ENCODE peak calls at places on chromosomes 6 and 20, in six cellular contexts. L is cardiac fibroblast; Z is A549; A is left ventricle myocardium inferior; P is lower lobe of right lung; S is CD4-positive, alpha-beta T cell. I is an unnamed sample.
A peak's percentile ranks its signal among the peaks of the same experiment; 100 is the strongest.

GRCh38 chr20:32483351-32484220 is 101.5 kb downstream of the NOL4L start:
- DNase-seq in L (peak; percentile 73), Z (peak; percentile 84), A (peak; percentile 60), P (peak; percentile 80), S (peak; percentile 52), I (peak; percentile 91)

GRCh38 chr6:16130932-16131387 is 2.1 kb downstream of the MYLIP start:
- DNase-seq in L (peak; percentile 78), Z (peak; percentile 67), A (no peak), P (no peak), S (peak; percentile 23), I (no peak)

GRCh38 chr20:37378785-37379598 is 33.1 kb downstream of the SRC start:
- DNase-seq in L (peak; percentile 62), Z (peak; percentile 95), A (no peak), P (peak; percentile 52), S (no peak), I (peak; percentile 53)

GRCh38 chr6:72969666-72970065 is 255.6 kb downstream of the KHDC1L start:
- DNase-seq in L (no peak), Z (no peak), A (no peak), P (no peak), S (no peak), I (no peak)

GRCh38 chr6:7138921-7139358 is 31.2 kb downstream of the RREB1 start:
- DNase-seq in L (no peak), Z (peak; percentile 66), A (no peak), P (peak; percentile 65), S (peak; percentile 15), I (no peak)

GRCh38 chr6:161128230-161128629 is 136.7 kb downstream of the MAP3K4 start:
- DNase-seq in L (no peak), Z (no peak), A (no peak), P (no peak), S (no peak), I (no peak)

GRCh38 chr6:20826378-20826777 is 292.1 kb downstream of the CDKAL1 start:
- DNase-seq in L (peak; percentile 71), Z (no peak), A (no peak), P (no peak), S (no peak), I (no peak)

GRCh38 chr6:22409487-22409886 is 112.7 kb upstream of the PRL start:
- DNase-seq in L (no peak), Z (no peak), A (no peak), P (no peak), S (no peak), I (no peak)

GRCh38 chr20:5973172-5973571 is 22.7 kb downstream of the MCM8 start:
- DNase-seq in L (peak; percentile 89), Z (peak; percentile 93), A (no peak), P (no peak), S (no peak), I (no peak)

GRCh38 chr6:101762851-101763250 is 369.3 kb downstream of the GRIK2 start:
- DNase-seq in L (peak; percentile 25), Z (no peak), A (no peak), P (no peak), S (no peak), I (no peak)

GRCh38 chr6:5772634-5773230 is 234.0 kb downstream of the NRN1 start:
- DNase-seq in L (no peak), Z (peak; percentile 15), A (no peak), P (no peak), S (no peak), I (no peak)

GRCh38 chr6:18495236-18495635 is 108.1 kb downstream of the RNF144B start:
- DNase-seq in L (no peak), Z (no peak), A (no peak), P (no peak), S (no peak), I (no peak)

GRCh38 chr20:4156411-4156810 is 141.1 kb upstream of the RNF24 start:
- DNase-seq in L (no peak), Z (no peak), A (no peak), P (peak; percentile 16), S (no peak), I (peak; percentile 44)

GRCh38 chr20:49938173-49939163 is 2.3 kb downstream of the RNF114 start:
- DNase-seq in L (peak; percentile 72), Z (no peak), A (peak; percentile 69), P (no peak), S (no peak), I (peak; percentile 32)

GRCh38 chr6:42260972-42261371 is 43.3 kb upstream of the MRPS10 start:
- DNase-seq in L (peak; percentile 25), Z (no peak), A (no peak), P (no peak), S (no peak), I (no peak)

GRCh38 chr6:38579010-38579628 is 60.6 kb downstream of the BTBD9 start:
- DNase-seq in L (peak; percentile 25), Z (no peak), A (no peak), P (no peak), S (no peak), I (no peak)

GRCh38 chr6:41416165-41416837 is 80.9 kb downstream of the NCR2 start:
- DNase-seq in L (no peak), Z (no peak), A (no peak), P (no peak), S (no peak), I (no peak)

GRCh38 chr20:51488331-51488730 is 54.2 kb downstream of the NFATC2 start:
- DNase-seq in L (peak; percentile 70), Z (no peak), A (no peak), P (no peak), S (no peak), I (no peak)

GRCh38 chr20:39660251-39660650 is 698.1 kb downstream of the DHX35 start:
- DNase-seq in L (peak; percentile 65), Z (no peak), A (no peak), P (no peak), S (no peak), I (no peak)

GRCh38 chr20:37564388-37565133 is 36.9 kb upstream of the BLCAP start:
- DNase-seq in L (peak; percentile 22), Z (peak; percentile 19), A (peak; percentile 25), P (peak; percentile 56), S (peak; percentile 6), I (no peak)

GRCh38 chr6:26205625-26206574 is 118.7 kb downstream of the HFE start:
- DNase-seq in L (peak; percentile 92), Z (peak; percentile 84), A (no peak), P (no peak), S (no peak), I (no peak)

GRCh38 chr6:80457044-80457933 is 350.8 kb downstream of the BCKDHB start:
- DNase-seq in L (peak; percentile 97), Z (peak; percentile 40), A (peak; percentile 68), P (peak; percentile 46), S (no peak), I (no peak)

GRCh38 chr6:27273783-27274182 is 26.3 kb downstream of the PRSS16 start:
- DNase-seq in L (no peak), Z (no peak), A (no peak), P (no peak), S (no peak), I (no peak)

GRCh38 chr20:12660918-12661317 is 347.9 kb upstream of the SPTLC3 start:
- DNase-seq in L (no peak), Z (no peak), A (no peak), P (no peak), S (no peak), I (no peak)

GRCh38 chr6:111692327-111693164 is 86.9 kb upstream of the TRAF3IP2 start:
- DNase-seq in L (no peak), Z (no peak), A (no peak), P (no peak), S (no peak), I (no peak)

GRCh38 chr20:40961176-40961575 is 67.4 kb upstream of the TOP1 start:
- DNase-seq in L (no peak), Z (no peak), A (no peak), P (no peak), S (no peak), I (no peak)

GRCh38 chr20:20363449-20364015 is 4.4 kb upstream of the INSM1 start:
- DNase-seq in L (no peak), Z (no peak), A (no peak), P (no peak), S (no peak), I (no peak)

GRCh38 chr6:83429857-83430605 is 820 bp downstream of the ME1 start:
- DNase-seq in L (peak; percentile 44), Z (peak; percentile 57), A (no peak), P (peak; percentile 55), S (no peak), I (no peak)

GRCh38 chr6:163300838-163301237 is 113.7 kb upstream of the QKI start:
- DNase-seq in L (no peak), Z (no peak), A (no peak), P (no peak), S (no peak), I (no peak)

GRCh38 chr6:16481680-16482079 is 243.3 kb downstream of the GMPR start:
- DNase-seq in L (no peak), Z (no peak), A (no peak), P (no peak), S (peak; percentile 41), I (no peak)

DNA sequence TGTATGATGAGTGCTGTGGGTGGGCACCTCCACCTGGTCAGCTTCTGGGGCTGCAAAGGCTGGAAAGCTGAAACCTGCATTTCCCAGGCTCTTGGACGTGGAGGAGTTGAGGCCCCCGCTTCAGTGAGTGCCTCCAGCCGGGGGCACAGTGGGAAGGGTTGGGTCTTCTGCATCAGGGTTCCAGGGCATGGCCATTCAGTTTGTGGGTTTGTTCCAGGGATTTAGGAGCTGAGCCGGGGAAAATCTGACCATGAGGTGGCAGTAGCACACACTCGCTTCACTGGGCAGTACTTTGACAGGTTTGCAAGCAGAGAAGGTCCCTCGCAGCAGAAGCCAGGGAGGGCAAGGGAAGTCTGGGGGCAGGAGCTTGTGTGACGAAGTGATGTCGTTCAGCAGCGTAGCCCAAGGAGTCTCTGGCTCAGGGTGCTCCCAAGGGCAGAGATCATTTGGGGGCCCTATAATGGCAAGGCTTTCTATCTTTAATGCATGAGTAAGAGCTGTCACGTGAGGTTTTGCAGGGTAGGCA is 69.5 kb upstream of the SULF2 start:
- DNase-seq in L (peak; percentile 38), Z (peak; percentile 65), A (no peak), P (no peak), S (no peak), I (no peak)
- TF ChIP-seq CTCF in L (peak; percentile 49), Z (peak; percentile 44), A (peak; percentile 47), P (peak; percentile 18), S (no peak), I (peak; percentile 66)

DNA sequence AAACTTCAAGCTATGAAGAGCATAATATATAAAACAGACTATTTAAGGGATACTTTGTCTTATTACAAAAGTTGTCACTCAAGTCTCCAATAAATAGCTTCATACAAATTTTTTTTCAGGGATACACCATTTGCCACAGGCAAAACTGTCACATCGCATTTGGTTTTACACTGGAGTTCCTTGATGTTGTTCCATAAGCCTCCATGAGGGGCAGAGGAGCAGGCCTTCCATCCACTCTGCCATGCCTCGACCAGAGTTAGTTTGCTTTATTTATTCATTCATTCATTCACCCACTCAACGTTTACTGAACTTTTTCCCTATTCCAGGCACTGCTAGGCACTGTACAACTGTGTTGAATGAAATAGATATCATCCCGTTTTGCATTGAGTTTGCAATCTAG is 246.6 kb downstream of the PHF3 start:
- DNase-seq in L (no peak), Z (no peak), A (no peak), P (no peak), S (no peak), I (no peak)
- TF ChIP-seq CTCF in L (peak; percentile 33), Z (no peak), A (no peak), P (no peak), S (no peak), I (peak; percentile 20)

GRCh38 chr6:17494919-17495318 is 101.5 kb downstream of the CAP2 start:
- DNase-seq in L (peak; percentile 9), Z (no peak), A (no peak), P (no peak), S (no peak), I (no peak)
- TF ChIP-seq CTCF in L (no peak), Z (no peak), A (no peak), P (no peak), S (no peak), I (no peak)

GRCh38 chr6:3444276-3445088 is 12.4 kb downstream of the SLC22A23 start:
- DNase-seq in L (no peak), Z (no peak), A (no peak), P (no peak), S (no peak), I (no peak)
- TF ChIP-seq CTCF in L (no peak), Z (no peak), A (no peak), P (no peak), S (no peak), I (no peak)

I was measured in chondrocyte.